ENCODE peak calls at places on chromosomes 4 and X, in ten cellular contexts. V is GM12865, I is thoracic aorta, Y is colonic mucosa, E is stomach, O is choroid plexus epithelial cell, B is mucosa of descending colon, Q is coronary artery, S is IMR-90, Z is MM.1S. T is an unnamed sample.

GRCh38 chr4:128844931-128845330 is 35.4 kb downstream of the JADE1 start:
- DNase-seq in V (no peak), I (no peak), Y (no peak), E (peak; percentile 43), O (peak; percentile 84), B (no peak), Q (no peak), S (no peak), Z (no peak), T (no peak)

GRCh38 chr4:80305466-80305865 is 30.1 kb upstream of the CFAP299 start:
- DNase-seq in V (no peak), I (no peak), Y (no peak), E (no peak), O (peak; percentile 19), B (no peak), Q (no peak), S (peak; percentile 80), Z (no peak), T (no peak)

GRCh38 chrX:13955975-13956374 is 73.7 kb downstream of the GEMIN8 start:
- DNase-seq in V (no peak), I (no peak), Y (no peak), E (no peak), O (no peak), B (no peak), Q (no peak), S (no peak), Z (no peak), T (no peak)

GRCh38 chr4:150769235-150769634 is 187.3 kb downstream of the MAB21L2 start:
- DNase-seq in V (peak; percentile 14), I (no peak), Y (no peak), E (no peak), O (peak; percentile 71), B (no peak), Q (no peak), S (peak; percentile 70), Z (no peak), T (no peak)

GRCh38 chr4:179352221-179352620 is 1910.0 kb upstream of the AGA start:
- DNase-seq in V (no peak), I (no peak), Y (no peak), E (no peak), O (no peak), B (no peak), Q (no peak), S (no peak), Z (no peak), T (no peak)

GRCh38 chr4:36111180-36111579 is 133.1 kb downstream of the ARAP2 start:
- DNase-seq in V (no peak), I (no peak), Y (no peak), E (no peak), O (peak; percentile 68), B (no peak), Q (no peak), S (peak; percentile 23), Z (no peak), T (peak; percentile 72)

GRCh38 chr4:89752932-89753598 is 83.9 kb downstream of the SNCA start:
- DNase-seq in V (no peak), I (no peak), Y (no peak), E (no peak), O (peak; percentile 94), B (no peak), Q (no peak), S (peak; percentile 92), Z (no peak), T (peak; percentile 83)

GRCh38 chrX:49754238-49754857 is 58.6 kb upstream of the PAGE1 start:
- DNase-seq in V (peak; percentile 42), I (no peak), Y (peak; percentile 27), E (peak; percentile 46), O (peak; percentile 63), B (peak; percentile 35), Q (no peak), S (peak; percentile 28), Z (peak; percentile 28), T (no peak)

GRCh38 chr4:142128529-142128928 is 492.1 kb downstream of the IL15 start:
- DNase-seq in V (no peak), I (no peak), Y (no peak), E (no peak), O (peak; percentile 18), B (no peak), Q (peak; percentile 72), S (peak; percentile 39), Z (no peak), T (peak; percentile 28)

GRCh38 chr4:7717161-7717560 is 222.5 kb downstream of the AFAP1 start:
- DNase-seq in V (no peak), I (no peak), Y (no peak), E (no peak), O (no peak), B (no peak), Q (no peak), S (no peak), Z (no peak), T (no peak)

GRCh38 chr4:105624530-105624929 is 72.1 kb downstream of the ARHGEF38 start:
- DNase-seq in V (no peak), I (no peak), Y (peak; percentile 27), E (peak; percentile 80), O (peak; percentile 48), B (peak; percentile 23), Q (no peak), S (peak; percentile 40), Z (peak; percentile 16), T (peak; percentile 54)

GRCh38 chr4:8026455-8026854 is 86.8 kb upstream of the AFAP1 start:
- DNase-seq in V (no peak), I (no peak), Y (no peak), E (no peak), O (no peak), B (no peak), Q (no peak), S (no peak), Z (no peak), T (no peak)

GRCh38 chr4:158282252-158282651 is 72.0 kb downstream of the TMEM144 start:
- DNase-seq in V (no peak), I (no peak), Y (no peak), E (no peak), O (peak; percentile 17), B (no peak), Q (no peak), S (peak; percentile 40), Z (no peak), T (no peak)

GRCh38 chr4:3497554-3498389 is 34.5 kb downstream of the LRPAP1 start:
- DNase-seq in V (no peak), I (no peak), Y (no peak), E (no peak), O (no peak), B (no peak), Q (no peak), S (no peak), Z (no peak), T (no peak)

GRCh38 chr4:3496021-3496420 is 32.9 kb downstream of the DOK7 start:
- DNase-seq in V (no peak), I (no peak), Y (no peak), E (no peak), O (no peak), B (no peak), Q (no peak), S (no peak), Z (no peak), T (no peak)

GRCh38 chr4:3495341-3495975 is 32.4 kb downstream of the DOK7 start:
- DNase-seq in V (no peak), I (no peak), Y (no peak), E (no peak), O (no peak), B (no peak), Q (no peak), S (no peak), Z (no peak), T (no peak)

GRCh38 chr4:3498407-3498806 is 33.8 kb downstream of the LRPAP1 start:
- DNase-seq in V (no peak), I (no peak), Y (no peak), E (no peak), O (no peak), B (no peak), Q (no peak), S (no peak), Z (no peak), T (no peak)

GRCh38 chr4:3497095-3497494 is 34.0 kb downstream of the DOK7 start:
- DNase-seq in V (no peak), I (no peak), Y (no peak), E (no peak), O (no peak), B (no peak), Q (no peak), S (no peak), Z (no peak), T (no peak)
- TF ChIP-seq CTCF in V (no peak), I (no peak), Y (no peak), E (no peak), O (no peak), B (no peak), Q (no peak), S (no peak), Z (no peak), T (no peak)

GRCh38 chrX:68431836-68432235 is 1.5 kb downstream of the OPHN1 start:
- DNase-seq in V (no peak), I (no peak), Y (no peak), E (no peak), O (no peak), B (no peak), Q (no peak), S (peak; percentile 66), Z (no peak), T (peak; percentile 16)
- H3K4me3 ChIP-seq in V (no peak overlapping the region), I (no peak overlapping the region), Y (no peak overlapping the region), E (no peak overlapping the region), O (no peak overlapping the region), B (no peak overlapping the region), Q (peak overlapping the region; percentile 75), S (no peak overlapping the region), Z (no peak overlapping the region), T (peak overlapping the region; percentile 58)

GRCh38 chr4:46886711-46887110 is 22.3 kb downstream of the COX7B2 start:
- DNase-seq in V (peak; percentile 5), I (no peak), Y (no peak), E (no peak), O (peak; percentile 70), B (no peak), Q (no peak), S (peak; percentile 39), Z (peak; percentile 49), T (peak; percentile 8)
- TF ChIP-seq CTCF in V (peak; percentile 17), I (no peak), Y (no peak), E (no peak), O (peak; percentile 60), B (no peak), Q (no peak), S (peak; percentile 55), Z (peak; percentile 37), T (peak; percentile 38)

GRCh38 chr4:110628321-110629213 is 5.7 kb upstream of the PITX2 start:
- DNase-seq in V (no peak), I (no peak), Y (no peak), E (no peak), O (no peak), B (no peak), Q (no peak), S (no peak), Z (no peak), T (no peak)

GRCh38 chr4:110630621-110631402 is 7.9 kb upstream of the PITX2 start:
- DNase-seq in V (no peak), I (no peak), Y (no peak), E (no peak), O (no peak), B (peak; percentile 35), Q (no peak), S (no peak), Z (no peak), T (no peak)

GRCh38 chr4:110629780-110630500 is 7.1 kb upstream of the PITX2 start:
- DNase-seq in V (no peak), I (no peak), Y (no peak), E (no peak), O (no peak), B (no peak), Q (no peak), S (no peak), Z (no peak), T (no peak)

GRCh38 chr4:110631582-110632505 is 9.0 kb upstream of the PITX2 start:
- DNase-seq in V (peak; percentile 75), I (no peak), Y (peak; percentile 78), E (peak; percentile 74), O (peak; percentile 72), B (peak; percentile 82), Q (no peak), S (peak; percentile 84), Z (peak; percentile 32), T (peak; percentile 69)

GRCh38 chr4:110629214-110629754 is 6.4 kb upstream of the PITX2 start:
- DNase-seq in V (no peak), I (no peak), Y (no peak), E (no peak), O (no peak), B (no peak), Q (no peak), S (no peak), Z (no peak), T (no peak)
- H3K4me3 ChIP-seq in V (no peak overlapping the region), I (no peak overlapping the region), Y (no peak overlapping the region), E (no peak overlapping the region), O (no peak overlapping the region), B (no peak overlapping the region), Q (peak overlapping the region; percentile 27), S (no peak overlapping the region), Z (no peak overlapping the region), T (no peak overlapping the region)